ENCODE peak calls at places on chromosomes 13 and 19, in six cellular contexts. B is heart right ventricle, E is heart left ventricle, M is HL-60, H is stomach, D is right lobe of liver. K is an unnamed sample.
A peak's percentile ranks its signal among the peaks of the same experiment; 100 is the strongest.

GRCh38 chr13:53242015-53242414 is 213.4 kb downstream of the OLFM4 start:
- DNase-seq in H (no peak), E (no peak), M (no peak), D (no peak), B (no peak), K (no peak)

GRCh38 chr13:113350065-113350937 is 13.6 kb downstream of the GRTP1 start:
- DNase-seq in D (no peak), E (no peak), B (no peak), H (no peak), M (no peak), K (no peak)

GRCh38 chr13:39575641-39576238 is 27.3 kb downstream of the LHFPL6 start:
- DNase-seq in B (no peak), H (no peak), D (no peak), M (no peak), E (no peak), K (no peak)

GRCh38 chr19:44732235-44733014 is 16.1 kb upstream of the BCL3 start:
- DNase-seq in D (no peak), M (peak; percentile 71), E (no peak), H (no peak), B (no peak), K (no peak)

GRCh38 chr19:38193445-38193844 is 30.6 kb downstream of the DPF1 start:
- DNase-seq in M (no peak), D (no peak), H (no peak), E (no peak), B (no peak), K (no peak)

GRCh38 chr19:38596057-38596981 is 21.4 kb downstream of the MAP4K1 start:
- DNase-seq in B (no peak), D (no peak), M (no peak), H (peak; percentile 72), E (no peak), K (peak; percentile 4)

GRCh38 chr13:28429685-28430290 is 65.1 kb downstream of the FLT1 start:
- DNase-seq in E (no peak), B (no peak), D (no peak), H (no peak), M (no peak), K (no peak)

GRCh38 chr19:4140237-4140711 is 13.2 kb upstream of the CREB3L3 start:
- DNase-seq in M (peak; percentile 42), H (no peak), D (no peak), E (no peak), B (no peak), K (no peak)

GRCh38 chr19:18781885-18782527 is 9.1 kb downstream of the COMP start:
- DNase-seq in M (peak; percentile 17), H (no peak), E (no peak), B (no peak), D (no peak), K (no peak)

GRCh38 chr19:3357362-3357730 is 9.0 kb upstream of the NFIC start:
- DNase-seq in B (no peak), E (no peak), M (no peak), H (no peak), D (no peak), K (no peak)

GRCh38 chr13:44404261-44405139 is 30.9 kb downstream of the SERP2 start:
- DNase-seq in H (peak; percentile 50), D (peak; percentile 65), M (no peak), B (no peak), E (no peak), K (no peak)

DNA sequence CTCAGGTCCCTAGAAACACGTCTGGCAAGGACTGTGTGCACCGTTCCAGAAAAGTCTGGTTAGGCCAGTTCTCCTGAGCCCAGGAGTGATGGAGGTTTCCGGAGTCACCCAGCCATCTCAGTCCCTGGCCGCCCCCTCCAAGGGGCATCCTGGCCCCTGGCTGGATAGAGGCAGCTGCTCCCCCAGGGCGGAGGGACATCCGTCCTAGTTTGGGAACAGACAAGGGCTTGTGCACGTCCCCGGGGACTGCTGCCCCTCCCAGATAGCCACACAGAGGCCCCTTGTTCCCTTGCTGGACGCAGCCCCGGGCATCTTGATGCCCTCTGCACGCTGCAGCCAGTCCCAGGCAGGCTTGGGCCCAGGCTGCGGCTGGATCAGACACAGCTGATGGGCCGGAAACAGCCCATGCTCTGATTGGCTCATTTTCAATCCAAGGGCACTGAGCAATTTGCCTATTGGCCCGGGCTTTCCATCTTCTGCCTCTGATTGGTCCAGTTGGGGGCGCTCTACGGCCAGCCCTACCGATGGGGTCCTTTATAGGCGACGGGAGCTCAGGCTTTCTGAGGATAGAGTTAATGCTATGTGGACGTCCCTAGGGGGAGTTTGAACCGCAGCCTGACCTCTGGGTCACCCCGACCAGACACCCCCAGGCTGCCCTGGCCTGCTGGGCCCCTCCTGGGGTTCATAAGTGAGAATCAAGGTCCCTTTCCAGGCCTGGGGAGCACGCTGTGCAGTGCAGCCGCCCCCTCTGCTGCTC is 3.7 kb downstream of the S1PR2 start:
- DNase-seq in M (no peak), B (no peak), H (no peak), E (peak; percentile 19), D (no peak), K (peak; percentile 94)
- TF ChIP-seq CTCF in M (no peak), B (no peak), H (no peak), E (peak; percentile 6), D (no peak), K (no peak)

DNA sequence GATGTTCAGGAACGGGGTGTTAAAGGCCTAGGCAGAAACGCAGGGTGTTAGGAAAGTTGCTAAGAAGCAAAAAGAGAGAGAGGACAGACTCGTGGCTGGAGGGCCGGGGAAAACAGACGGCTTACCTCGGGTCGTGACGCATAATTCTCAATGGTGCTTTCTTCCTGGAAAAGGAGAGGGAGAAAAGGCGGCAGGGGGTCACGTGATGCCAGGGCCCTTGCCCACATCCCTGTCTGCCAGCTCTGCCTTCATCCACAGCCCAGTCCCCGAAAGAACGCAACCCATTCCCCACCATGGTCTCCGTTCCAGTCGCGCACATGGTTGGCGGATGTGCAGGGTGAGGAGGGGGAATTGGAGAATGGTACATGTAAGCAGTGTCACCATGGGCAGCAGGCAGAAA is 1.6 kb downstream of the KRTDAP start:
- DNase-seq in B (no peak), H (no peak), D (no peak), M (no peak), E (no peak), K (no peak)
- H3K4me3 ChIP-seq in B (no peak overlapping the region), H (no peak overlapping the region), D (no peak overlapping the region), M (no peak overlapping the region), E (no peak overlapping the region), K (no peak overlapping the region)

GRCh38 chr13:36862002-36862706 is 43.1 kb downstream of the RFXAP start:
- DNase-seq in M (no peak), B (no peak), D (no peak), E (no peak), H (no peak), K (no peak)
- H3K27ac ChIP-seq in M (no peak overlapping the region), B (no peak overlapping the region), D (no peak overlapping the region), E (no peak overlapping the region), H (no peak overlapping the region), K (no peak overlapping the region)

GRCh38 chr19:48560095-48560530 is 8.1 kb downstream of the SULT2B1 start:
- DNase-seq in D (no peak), M (no peak), B (no peak), E (no peak), H (no peak), K (no peak)
- TF ChIP-seq CTCF in D (peak; percentile 8), M (no peak), B (no peak), E (no peak), H (no peak), K (no peak)

DNA sequence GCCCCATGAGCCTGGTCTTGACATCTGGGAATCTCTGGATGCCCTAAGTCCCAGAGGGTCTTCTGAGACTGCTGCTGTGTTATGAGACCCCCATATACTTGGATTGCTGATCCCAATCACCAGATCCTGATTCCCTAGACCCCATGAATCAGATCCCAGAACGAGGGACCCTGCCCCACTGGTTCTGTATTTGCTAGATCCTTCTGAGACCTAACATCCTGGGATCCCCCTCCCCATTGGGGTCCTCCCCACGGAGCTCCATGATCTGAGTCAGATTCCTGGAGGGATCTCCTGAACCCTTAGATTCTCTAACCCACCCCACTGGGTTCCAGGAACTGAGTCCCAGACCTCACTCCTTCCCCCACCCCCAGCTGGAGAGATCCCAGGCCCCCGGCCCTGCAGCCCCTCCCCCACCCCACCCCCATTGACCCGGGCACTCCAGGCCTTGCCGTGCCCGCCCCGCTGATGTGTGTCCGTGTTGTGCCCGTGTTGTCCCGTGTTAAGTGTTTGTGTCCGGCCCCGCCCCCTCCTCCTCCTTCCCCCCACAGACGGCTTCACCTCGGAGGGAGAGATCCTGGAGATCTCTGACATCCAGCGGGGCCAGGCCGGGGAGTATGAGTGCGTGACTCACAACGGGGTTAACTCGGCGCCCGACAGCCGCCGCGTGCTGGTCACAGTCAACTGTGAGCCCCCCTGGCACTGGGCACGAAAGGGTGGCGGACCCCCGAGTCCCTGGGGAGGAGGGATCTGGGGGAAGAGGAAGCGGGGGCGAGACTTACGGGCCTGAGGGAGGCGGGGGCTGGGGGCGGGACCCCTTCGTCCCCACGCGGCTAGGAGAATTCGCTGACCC is 15.0 kb downstream of the IGLON5 start:
- DNase-seq in H (no peak), B (no peak), E (no peak), D (no peak), M (no peak), K (no peak)
- H3K4me3 ChIP-seq in H (no peak overlapping the region), B (no peak overlapping the region), E (no peak overlapping the region), D (no peak overlapping the region), M (no peak overlapping the region), K (no peak overlapping the region)

GRCh38 chr19:48330012-48330681 is 4.8 kb downstream of the EMP3 start:
- DNase-seq in E (peak; percentile 81), H (peak; percentile 86), D (peak; percentile 84), M (peak; percentile 94), B (peak; percentile 81), K (peak; percentile 94)
- H3K27ac ChIP-seq in E (peak overlapping the region; percentile 86), H (peak overlapping the region; percentile 89), D (peak overlapping the region; percentile 72), M (peak overlapping the region; percentile 80), B (peak overlapping the region; percentile 29), K (peak overlapping the region; percentile 88)

K was measured in dorsolateral prefrontal cortex.